ENCODE peak calls at places on chromosomes 6 and 20, in six cellular contexts. One of them, this sample, is unnamed.

GRCh38 chr6:17355404-17355774 is 38.0 kb upstream of the CAP2 start:
- DNase-seq in HepG2: no peak
- DNase-seq in A549: no peak
- DNase-seq in suprapubic skin: no peak
- DNase-seq in transverse colon: no peak
- DNase-seq in tibial nerve: no peak
- DNase-seq in this sample: no peak

GRCh38 chr20:61045876-61046585 is 206.0 kb upstream of the CDH4 start:
- DNase-seq in A549: no peak
- DNase-seq in HepG2: no peak
- DNase-seq in transverse colon: no peak
- DNase-seq in suprapubic skin: peak
- DNase-seq in tibial nerve: no peak
- DNase-seq in this sample: no peak

GRCh38 chr6:124530926-124531325 is 431.3 kb upstream of the RNF217 start:
- DNase-seq in A549: no peak
- DNase-seq in suprapubic skin: no peak
- DNase-seq in HepG2: no peak
- DNase-seq in transverse colon: no peak
- DNase-seq in tibial nerve: no peak
- DNase-seq in this sample: no peak

GRCh38 chr6:168219167-168219566 is 100.4 kb downstream of the DACT2 start:
- DNase-seq in HepG2: no peak
- DNase-seq in transverse colon: no peak
- DNase-seq in tibial nerve: no peak
- DNase-seq in suprapubic skin: no peak
- DNase-seq in A549: no peak
- DNase-seq in this sample: no peak

GRCh38 chr20:54043044-54043967 is 27.1 kb downstream of the BCAS1 start:
- DNase-seq in HepG2: no peak
- DNase-seq in suprapubic skin: no peak
- DNase-seq in A549: no peak
- DNase-seq in tibial nerve: no peak
- DNase-seq in transverse colon: no peak
- DNase-seq in this sample: no peak

GRCh38 chr6:13038315-13039261 is 289.7 kb downstream of the TBC1D7 start:
- DNase-seq in suprapubic skin: no peak
- DNase-seq in HepG2: no peak
- DNase-seq in transverse colon: no peak
- DNase-seq in tibial nerve: no peak
- DNase-seq in A549: no peak
- DNase-seq in this sample: no peak

GRCh38 chr6:3847521-3847920 is 1.7 kb upstream of the FAM50B start:
- DNase-seq in HepG2: no peak
- DNase-seq in transverse colon: no peak
- DNase-seq in tibial nerve: no peak
- DNase-seq in suprapubic skin: no peak
- DNase-seq in A549: no peak
- DNase-seq in this sample: no peak

GRCh38 chr6:116370717-116371383 is at the start of gene DSE:
- DNase-seq in suprapubic skin: peak
- DNase-seq in tibial nerve: peak
- DNase-seq in HepG2: no peak
- DNase-seq in transverse colon: peak
- DNase-seq in A549: peak
- DNase-seq in this sample: peak

GRCh38 chr20:47847882-47848485 is 62.7 kb upstream of the SULF2 start:
- DNase-seq in suprapubic skin: no peak
- DNase-seq in HepG2: no peak
- DNase-seq in transverse colon: no peak
- DNase-seq in tibial nerve: no peak
- DNase-seq in A549: no peak
- DNase-seq in this sample: no peak

GRCh38 chr20:53983401-53983800 is 87.0 kb downstream of the BCAS1 start:
- DNase-seq in transverse colon: no peak
- DNase-seq in A549: no peak
- DNase-seq in tibial nerve: no peak
- DNase-seq in HepG2: no peak
- DNase-seq in suprapubic skin: no peak
- DNase-seq in this sample: no peak

GRCh38 chr6:66772785-66773184 is 1065.8 kb upstream of the EYS start:
- DNase-seq in suprapubic skin: no peak
- DNase-seq in HepG2: no peak
- DNase-seq in tibial nerve: no peak
- DNase-seq in transverse colon: no peak
- DNase-seq in A549: no peak
- DNase-seq in this sample: no peak

GRCh38 chr20:10319855-10320254 is 101.2 kb downstream of the SNAP25 start:
- DNase-seq in A549: no peak
- DNase-seq in tibial nerve: no peak
- DNase-seq in suprapubic skin: no peak
- DNase-seq in transverse colon: no peak
- DNase-seq in HepG2: no peak
- DNase-seq in this sample: no peak

GRCh38 chr6:91221072-91221471 is 634.2 kb upstream of the MAP3K7 start:
- DNase-seq in A549: no peak
- DNase-seq in tibial nerve: no peak
- DNase-seq in HepG2: no peak
- DNase-seq in transverse colon: no peak
- DNase-seq in suprapubic skin: no peak
- DNase-seq in this sample: no peak
- TF ChIP-seq EP300 in A549: no peak
- TF ChIP-seq EP300 in tibial nerve: no peak
- TF ChIP-seq EP300 in HepG2: no peak
- TF ChIP-seq EP300 in transverse colon: no peak
- TF ChIP-seq EP300 in suprapubic skin: no peak
- TF ChIP-seq EP300 in this sample: no peak

GRCh38 chr20:12775041-12775440 is 233.7 kb upstream of the SPTLC3 start:
- DNase-seq in transverse colon: no peak
- DNase-seq in tibial nerve: no peak
- DNase-seq in HepG2: no peak
- DNase-seq in A549: no peak
- DNase-seq in suprapubic skin: no peak
- DNase-seq in this sample: no peak
- TF ChIP-seq EP300 in transverse colon: no peak
- TF ChIP-seq EP300 in tibial nerve: no peak
- TF ChIP-seq EP300 in HepG2: no peak
- TF ChIP-seq EP300 in A549: no peak
- TF ChIP-seq EP300 in suprapubic skin: no peak
- TF ChIP-seq EP300 in this sample: no peak

GRCh38 chr6:473759-474453 is 82.4 kb downstream of the IRF4 start:
- DNase-seq in transverse colon: no peak
- DNase-seq in tibial nerve: no peak
- DNase-seq in HepG2: no peak
- DNase-seq in suprapubic skin: no peak
- DNase-seq in A549: no peak
- DNase-seq in this sample: no peak

GRCh38 chr6:474454-475185 is 83.1 kb downstream of the IRF4 start:
- DNase-seq in A549: no peak
- DNase-seq in HepG2: no peak
- DNase-seq in suprapubic skin: no peak
- DNase-seq in tibial nerve: no peak
- DNase-seq in transverse colon: peak
- DNase-seq in this sample: peak

GRCh38 chr6:470901-471448 is 79.4 kb downstream of the IRF4 start:
- DNase-seq in suprapubic skin: no peak
- DNase-seq in tibial nerve: no peak
- DNase-seq in A549: no peak
- DNase-seq in HepG2: no peak
- DNase-seq in transverse colon: no peak
- DNase-seq in this sample: peak

GRCh38 chr6:473356-473755 is 81.8 kb downstream of the IRF4 start:
- DNase-seq in HepG2: no peak
- DNase-seq in A549: no peak
- DNase-seq in transverse colon: no peak
- DNase-seq in tibial nerve: no peak
- DNase-seq in suprapubic skin: no peak
- DNase-seq in this sample: no peak

DNA sequence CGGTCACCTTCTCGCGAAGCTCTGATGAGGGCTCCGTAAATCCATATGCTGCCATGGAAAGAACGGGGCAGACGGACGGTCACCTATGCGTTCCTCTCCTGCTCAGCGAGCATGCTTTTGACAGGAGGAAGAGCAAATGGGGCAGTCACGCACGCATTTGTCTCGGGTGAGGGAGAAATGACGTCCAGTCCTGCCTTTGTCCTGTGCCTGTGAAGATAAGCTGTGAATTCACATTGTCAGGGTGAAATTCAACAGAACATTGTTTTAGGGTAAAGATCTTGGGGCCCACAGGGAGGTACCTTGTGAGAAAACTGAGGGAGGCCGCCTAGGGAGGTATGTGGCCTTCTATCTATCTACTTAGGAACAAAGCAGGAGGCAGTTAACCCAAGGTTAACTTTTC is 83.8 kb downstream of the IRF4 start:
- DNase-seq in A549: no peak
- DNase-seq in transverse colon: no peak
- DNase-seq in HepG2: no peak
- DNase-seq in tibial nerve: no peak
- DNase-seq in suprapubic skin: no peak
- DNase-seq in this sample: no peak
- TF ChIP-seq EP300 in A549: no peak
- TF ChIP-seq EP300 in transverse colon: no peak
- TF ChIP-seq EP300 in HepG2: no peak
- TF ChIP-seq EP300 in tibial nerve: no peak
- TF ChIP-seq EP300 in suprapubic skin: no peak
- TF ChIP-seq EP300 in this sample: no peak

DNA sequence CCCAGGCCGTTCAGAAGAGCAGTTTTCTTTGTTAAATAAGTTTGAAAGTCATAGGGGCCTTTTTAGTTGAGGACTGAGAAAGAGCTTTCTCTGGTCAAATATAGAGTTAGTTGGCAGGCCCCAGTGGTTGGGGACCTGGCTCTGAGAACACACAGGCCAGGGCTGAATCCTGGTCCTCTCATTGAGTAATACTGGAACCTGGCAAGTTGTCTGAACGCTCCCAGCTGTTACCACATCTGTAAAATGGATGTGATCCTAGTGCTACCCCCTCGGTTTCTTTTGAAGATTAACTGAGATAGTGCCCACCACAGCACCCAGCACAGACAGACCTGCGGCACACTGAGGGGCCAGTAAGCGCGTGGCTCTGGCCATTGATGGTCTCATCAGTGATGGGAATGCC is 215.5 kb downstream of the ZDHHC14 start:
- DNase-seq in tibial nerve: no peak
- DNase-seq in A549: no peak
- DNase-seq in suprapubic skin: no peak
- DNase-seq in transverse colon: no peak
- DNase-seq in HepG2: no peak
- DNase-seq in this sample: peak
- TF ChIP-seq EP300 in tibial nerve: no peak
- TF ChIP-seq EP300 in A549: no peak
- TF ChIP-seq EP300 in suprapubic skin: no peak
- TF ChIP-seq EP300 in transverse colon: no peak
- TF ChIP-seq EP300 in HepG2: no peak
- TF ChIP-seq EP300 in this sample: no peak

GRCh38 chr6:108093781-108094180 is 19.2 kb upstream of the OSTM1 start:
- DNase-seq in transverse colon: no peak
- DNase-seq in HepG2: no peak
- DNase-seq in tibial nerve: no peak
- DNase-seq in suprapubic skin: no peak
- DNase-seq in A549: no peak
- DNase-seq in this sample: no peak

GRCh38 chr6:108102965-108103364 is 28.4 kb upstream of the OSTM1 start:
- DNase-seq in HepG2: no peak
- DNase-seq in A549: no peak
- DNase-seq in transverse colon: no peak
- DNase-seq in tibial nerve: no peak
- DNase-seq in suprapubic skin: no peak
- DNase-seq in this sample: no peak

GRCh38 chr6:108100003-108100402 is 25.5 kb upstream of the OSTM1 start:
- DNase-seq in A549: no peak
- DNase-seq in tibial nerve: no peak
- DNase-seq in suprapubic skin: no peak
- DNase-seq in HepG2: no peak
- DNase-seq in transverse colon: no peak
- DNase-seq in this sample: no peak

DNA sequence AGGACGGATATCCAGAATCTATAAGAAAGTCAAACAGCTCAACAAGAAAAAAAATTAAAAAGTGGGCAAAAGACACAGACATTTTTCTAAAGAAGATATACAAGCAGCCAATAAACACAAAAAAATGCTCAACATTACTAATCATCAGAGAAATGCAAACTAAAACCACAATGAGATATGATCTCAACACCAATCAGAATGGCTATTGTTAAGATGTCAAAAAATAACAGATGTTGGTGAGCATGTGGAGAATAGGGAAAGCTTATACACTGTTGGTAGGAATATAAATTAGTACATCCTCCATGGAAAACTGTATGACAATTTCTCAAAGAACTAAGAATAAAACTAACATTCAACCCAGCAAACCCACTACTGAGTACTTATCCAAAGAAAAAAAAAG is 23.3 kb upstream of the OSTM1 start:
- DNase-seq in A549: no peak
- DNase-seq in tibial nerve: no peak
- DNase-seq in HepG2: no peak
- DNase-seq in transverse colon: no peak
- DNase-seq in suprapubic skin: no peak
- DNase-seq in this sample: no peak
- TF ChIP-seq EP300 in A549: no peak
- TF ChIP-seq EP300 in tibial nerve: no peak
- TF ChIP-seq EP300 in HepG2: no peak
- TF ChIP-seq EP300 in transverse colon: no peak
- TF ChIP-seq EP300 in suprapubic skin: no peak
- TF ChIP-seq EP300 in this sample: no peak

GRCh38 chr6:122969999-122970398 is 26.0 kb upstream of the CLVS2 start:
- DNase-seq in A549: peak
- DNase-seq in tibial nerve: no peak
- DNase-seq in suprapubic skin: no peak
- DNase-seq in transverse colon: no peak
- DNase-seq in HepG2: no peak
- DNase-seq in this sample: no peak
- TF ChIP-seq EP300 in A549: no peak
- TF ChIP-seq EP300 in tibial nerve: no peak
- TF ChIP-seq EP300 in suprapubic skin: no peak
- TF ChIP-seq EP300 in transverse colon: no peak
- TF ChIP-seq EP300 in HepG2: no peak
- TF ChIP-seq EP300 in this sample: no peak

DNA sequence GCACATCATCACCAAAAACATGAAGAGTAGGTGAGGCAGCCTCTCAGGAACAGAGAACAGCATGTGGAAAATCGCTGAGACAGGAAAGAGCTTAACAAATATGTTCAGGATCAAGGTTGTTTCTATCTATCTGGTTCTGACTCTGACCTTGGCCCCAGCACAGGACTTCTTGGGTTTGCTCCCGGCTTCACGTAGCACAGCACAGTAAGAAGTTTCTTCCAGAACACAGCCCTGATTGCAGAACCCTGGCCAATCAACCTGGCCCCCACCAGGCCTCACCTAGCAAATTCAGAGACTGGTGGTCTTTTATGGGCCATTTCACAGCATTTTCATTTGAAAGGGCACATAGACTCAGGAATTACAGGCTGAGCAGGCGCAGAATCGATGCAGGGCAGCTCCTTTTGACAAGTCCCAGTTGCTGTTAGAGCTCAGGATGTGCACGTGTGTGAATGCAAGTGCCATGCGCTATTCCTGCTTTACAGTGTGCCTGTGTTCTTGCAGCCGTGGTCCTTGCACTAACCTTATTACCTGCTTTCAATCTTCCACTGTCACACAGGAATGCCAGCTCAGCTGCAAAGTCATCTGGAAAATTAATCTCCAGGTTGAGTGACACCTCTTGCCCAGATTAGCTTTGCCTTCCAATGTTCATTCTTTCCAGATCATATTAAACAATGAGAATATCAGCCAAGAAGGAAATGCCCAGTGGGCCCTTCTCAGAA is 100.5 kb upstream of the SLC2A12 start:
- DNase-seq in HepG2: no peak
- DNase-seq in suprapubic skin: no peak
- DNase-seq in A549: no peak
- DNase-seq in transverse colon: no peak
- DNase-seq in tibial nerve: no peak
- DNase-seq in this sample: no peak
- TF ChIP-seq EP300 in HepG2: no peak
- TF ChIP-seq EP300 in suprapubic skin: no peak
- TF ChIP-seq EP300 in A549: no peak
- TF ChIP-seq EP300 in transverse colon: no peak
- TF ChIP-seq EP300 in tibial nerve: no peak
- TF ChIP-seq EP300 in this sample: no peak

This sample was measured in upper lobe of left lung.